ENCODE peak calls at places on chromosomes 16 and 17, in five cellular contexts. O is BJ; G is SK-MEL-5; U is fibroblast of pulmonary artery; H is activated naive CD4-positive, alpha-beta T cell. S is an unnamed sample.

GRCh38 chr16:11792404-11793260 is 4.4 kb downstream of the ZC3H7A start:
- DNase-seq in G (no peak), U (no peak), O (no peak), H (no peak), S (no peak)

GRCh38 chr17:63452091-63452978 is 6.2 kb upstream of the CYB561 start:
- DNase-seq in U (no peak), G (no peak), O (no peak), H (no peak), S (no peak)

GRCh38 chr17:79231766-79232287 is 157.2 kb downstream of the ENGASE start:
- DNase-seq in U (peak), H (no peak), G (no peak), O (no peak), S (no peak)

GRCh38 chr16:4416200-4417032 is at the start of gene CORO7:
- DNase-seq in O (peak), H (peak), G (peak), U (peak), S (no peak)

GRCh38 chr16:61324044-61324443 is 712.2 kb downstream of the CDH8 start:
- DNase-seq in U (no peak), G (no peak), H (no peak), O (no peak), S (no peak)

GRCh38 chr17:82231562-82232321 is 2.9 kb downstream of the SLC16A3 start:
- DNase-seq in O (no peak), U (peak), H (no peak), G (peak), S (no peak)

GRCh38 chr17:18004345-18004744 is 31.7 kb downstream of the DRC3 start:
- DNase-seq in G (no peak), O (no peak), H (no peak), U (no peak), S (no peak)

GRCh38 chr17:48054238-48055185 is 6.4 kb downstream of the NFE2L1 start:
- DNase-seq in O (peak), H (no peak), G (no peak), U (peak), S (no peak)

GRCh38 chr16:21033707-21034106 is 116.9 kb downstream of the DNAH3 start:
- DNase-seq in U (no peak), O (no peak), H (no peak), G (peak), S (no peak)

GRCh38 chr16:22206847-22207714 is 1.0 kb downstream of the EEF2K start:
- DNase-seq in G (no peak), U (peak), O (no peak), H (no peak), S (no peak)

GRCh38 chr17:77190561-77190960 is 49.8 kb downstream of the SEC14L1 start:
- DNase-seq in U (no peak), G (no peak), H (no peak), O (no peak), S (no peak)

GRCh38 chr16:64159986-64160385 is 961.9 kb downstream of the CDH11 start:
- DNase-seq in G (no peak), O (no peak), U (no peak), H (no peak), S (no peak)

GRCh38 chr16:77540656-77541055 is 105.8 kb upstream of the ADAMTS18 start:
- DNase-seq in G (no peak), H (no peak), O (no peak), U (peak), S (peak)